ENCODE peak calls at places on chromosomes 5 and 9, in nine cellular contexts. One of them, this sample, is unnamed.

GRCh38 chr9:113345165-113345564 is 4.2 kb upstream of the BSPRY start:
- DNase-seq in T-helper 1 cell: no peak
- DNase-seq in mucosa of descending colon: no peak
- DNase-seq in Calu3: no peak
- DNase-seq in retina: no peak
- DNase-seq in naive thymus-derived CD8-positive, alpha-beta T cell: no peak
- DNase-seq in Daoy: no peak
- DNase-seq in kidney glomerular epithelial cell: no peak
- DNase-seq in cerebellar nuclear complex: no peak
- DNase-seq in this sample: no peak

GRCh38 chr5:14063117-14063516 is 80.0 kb upstream of the TRIO start:
- DNase-seq in retina: no peak
- DNase-seq in mucosa of descending colon: no peak
- DNase-seq in Calu3: no peak
- DNase-seq in Daoy: peak; percentile 40
- DNase-seq in naive thymus-derived CD8-positive, alpha-beta T cell: no peak
- DNase-seq in T-helper 1 cell: no peak
- DNase-seq in cerebellar nuclear complex: no peak
- DNase-seq in kidney glomerular epithelial cell: peak; percentile 18
- DNase-seq in this sample: no peak

GRCh38 chr9:2489838-2490314 is 131.7 kb upstream of the VLDLR start:
- DNase-seq in kidney glomerular epithelial cell: no peak
- DNase-seq in retina: peak; percentile 23
- DNase-seq in mucosa of descending colon: no peak
- DNase-seq in cerebellar nuclear complex: no peak
- DNase-seq in T-helper 1 cell: no peak
- DNase-seq in naive thymus-derived CD8-positive, alpha-beta T cell: no peak
- DNase-seq in Daoy: peak; percentile 74
- DNase-seq in Calu3: no peak
- DNase-seq in this sample: peak; percentile 96

GRCh38 chr9:83199240-83199639 is 136.3 kb upstream of the RASEF start:
- DNase-seq in mucosa of descending colon: no peak
- DNase-seq in Daoy: peak; percentile 35
- DNase-seq in T-helper 1 cell: no peak
- DNase-seq in Calu3: peak; percentile 37
- DNase-seq in naive thymus-derived CD8-positive, alpha-beta T cell: no peak
- DNase-seq in kidney glomerular epithelial cell: peak; percentile 72
- DNase-seq in retina: peak; percentile 68
- DNase-seq in cerebellar nuclear complex: peak; percentile 3
- DNase-seq in this sample: peak; percentile 36

GRCh38 chr5:132179410-132179809 is 48.2 kb downstream of the P4HA2 start:
- DNase-seq in Calu3: no peak
- DNase-seq in retina: no peak
- DNase-seq in mucosa of descending colon: no peak
- DNase-seq in cerebellar nuclear complex: no peak
- DNase-seq in kidney glomerular epithelial cell: no peak
- DNase-seq in Daoy: no peak
- DNase-seq in T-helper 1 cell: no peak
- DNase-seq in naive thymus-derived CD8-positive, alpha-beta T cell: no peak
- DNase-seq in this sample: no peak

GRCh38 chr9:93664549-93665120 is 88.3 kb downstream of the PHF2 start:
- DNase-seq in T-helper 1 cell: no peak
- DNase-seq in cerebellar nuclear complex: no peak
- DNase-seq in Calu3: no peak
- DNase-seq in kidney glomerular epithelial cell: no peak
- DNase-seq in retina: no peak
- DNase-seq in mucosa of descending colon: peak; percentile 31
- DNase-seq in naive thymus-derived CD8-positive, alpha-beta T cell: no peak
- DNase-seq in Daoy: no peak
- DNase-seq in this sample: no peak

GRCh38 chr5:15518786-15519185 is 18.8 kb downstream of the FBXL7 start:
- DNase-seq in Daoy: no peak
- DNase-seq in cerebellar nuclear complex: no peak
- DNase-seq in mucosa of descending colon: no peak
- DNase-seq in naive thymus-derived CD8-positive, alpha-beta T cell: no peak
- DNase-seq in kidney glomerular epithelial cell: no peak
- DNase-seq in Calu3: no peak
- DNase-seq in retina: no peak
- DNase-seq in T-helper 1 cell: no peak
- DNase-seq in this sample: no peak

GRCh38 chr9:130461218-130461630 is 16.5 kb downstream of the ASS1 start:
- DNase-seq in kidney glomerular epithelial cell: no peak
- DNase-seq in retina: peak; percentile 85
- DNase-seq in cerebellar nuclear complex: peak; percentile 15
- DNase-seq in mucosa of descending colon: no peak
- DNase-seq in Calu3: peak; percentile 67
- DNase-seq in Daoy: peak; percentile 72
- DNase-seq in naive thymus-derived CD8-positive, alpha-beta T cell: peak; percentile 45
- DNase-seq in T-helper 1 cell: peak; percentile 54
- DNase-seq in this sample: peak; percentile 18

GRCh38 chr5:154756871-154757646 is 1.9 kb downstream of the LARP1 start:
- DNase-seq in naive thymus-derived CD8-positive, alpha-beta T cell: peak; percentile 35
- DNase-seq in retina: peak; percentile 62
- DNase-seq in kidney glomerular epithelial cell: no peak
- DNase-seq in cerebellar nuclear complex: no peak
- DNase-seq in Daoy: peak; percentile 52
- DNase-seq in mucosa of descending colon: peak; percentile 82
- DNase-seq in Calu3: peak; percentile 51
- DNase-seq in T-helper 1 cell: peak; percentile 48
- DNase-seq in this sample: peak; percentile 42

GRCh38 chr5:139105621-139106071 is 92.5 kb downstream of the SIL1 start:
- DNase-seq in kidney glomerular epithelial cell: no peak
- DNase-seq in Calu3: no peak
- DNase-seq in retina: peak; percentile 90
- DNase-seq in T-helper 1 cell: no peak
- DNase-seq in Daoy: no peak
- DNase-seq in cerebellar nuclear complex: peak; percentile 62
- DNase-seq in naive thymus-derived CD8-positive, alpha-beta T cell: no peak
- DNase-seq in mucosa of descending colon: no peak
- DNase-seq in this sample: peak; percentile 5

GRCh38 chr5:74638776-74639537 is 1.6 kb downstream of the ENC1 start:
- DNase-seq in naive thymus-derived CD8-positive, alpha-beta T cell: no peak
- DNase-seq in Calu3: no peak
- DNase-seq in cerebellar nuclear complex: no peak
- DNase-seq in kidney glomerular epithelial cell: no peak
- DNase-seq in retina: peak; percentile 28
- DNase-seq in T-helper 1 cell: no peak
- DNase-seq in mucosa of descending colon: no peak
- DNase-seq in Daoy: peak; percentile 45
- DNase-seq in this sample: peak; percentile 52

GRCh38 chr5:111245654-111246053 is 21.5 kb downstream of the CAMK4 start:
- DNase-seq in Daoy: no peak
- DNase-seq in T-helper 1 cell: no peak
- DNase-seq in kidney glomerular epithelial cell: no peak
- DNase-seq in mucosa of descending colon: no peak
- DNase-seq in Calu3: no peak
- DNase-seq in naive thymus-derived CD8-positive, alpha-beta T cell: no peak
- DNase-seq in cerebellar nuclear complex: no peak
- DNase-seq in retina: no peak
- DNase-seq in this sample: no peak

GRCh38 chr5:5667136-5667554 is 244.7 kb downstream of the ICE1 start:
- DNase-seq in kidney glomerular epithelial cell: no peak
- DNase-seq in naive thymus-derived CD8-positive, alpha-beta T cell: no peak
- DNase-seq in Daoy: peak; percentile 78
- DNase-seq in Calu3: no peak
- DNase-seq in cerebellar nuclear complex: no peak
- DNase-seq in retina: no peak
- DNase-seq in mucosa of descending colon: no peak
- DNase-seq in T-helper 1 cell: no peak
- DNase-seq in this sample: no peak

GRCh38 chr9:5230554-5230953 is 665 bp upstream of the INSL4 start:
- DNase-seq in Calu3: no peak
- DNase-seq in mucosa of descending colon: no peak
- DNase-seq in kidney glomerular epithelial cell: no peak
- DNase-seq in Daoy: no peak
- DNase-seq in cerebellar nuclear complex: no peak
- DNase-seq in T-helper 1 cell: no peak
- DNase-seq in retina: no peak
- DNase-seq in naive thymus-derived CD8-positive, alpha-beta T cell: no peak
- DNase-seq in this sample: no peak

GRCh38 chr9:14096182-14096922 is 217.6 kb downstream of the NFIB start:
- DNase-seq in retina: peak; percentile 75
- DNase-seq in T-helper 1 cell: no peak
- DNase-seq in kidney glomerular epithelial cell: peak; percentile 61
- DNase-seq in Daoy: peak; percentile 96
- DNase-seq in Calu3: peak; percentile 48
- DNase-seq in naive thymus-derived CD8-positive, alpha-beta T cell: no peak
- DNase-seq in cerebellar nuclear complex: no peak
- DNase-seq in mucosa of descending colon: no peak
- DNase-seq in this sample: peak; percentile 88

GRCh38 chr9:124769451-124770358 is 1.4 kb downstream of the NR6A1 start:
- DNase-seq in mucosa of descending colon: peak; percentile 78
- DNase-seq in cerebellar nuclear complex: no peak
- DNase-seq in kidney glomerular epithelial cell: no peak
- DNase-seq in Daoy: peak; percentile 52
- DNase-seq in T-helper 1 cell: no peak
- DNase-seq in Calu3: peak; percentile 46
- DNase-seq in retina: peak; percentile 74
- DNase-seq in naive thymus-derived CD8-positive, alpha-beta T cell: no peak
- DNase-seq in this sample: peak; percentile 42

GRCh38 chr9:85523202-85523601 is 218.6 kb downstream of the AGTPBP1 start:
- DNase-seq in cerebellar nuclear complex: no peak
- DNase-seq in T-helper 1 cell: no peak
- DNase-seq in retina: no peak
- DNase-seq in kidney glomerular epithelial cell: no peak
- DNase-seq in Daoy: no peak
- DNase-seq in Calu3: no peak
- DNase-seq in naive thymus-derived CD8-positive, alpha-beta T cell: no peak
- DNase-seq in mucosa of descending colon: no peak
- DNase-seq in this sample: no peak

GRCh38 chr5:2576823-2577222 is 174.7 kb downstream of the IRX2 start:
- DNase-seq in Daoy: no peak
- DNase-seq in retina: no peak
- DNase-seq in Calu3: no peak
- DNase-seq in cerebellar nuclear complex: no peak
- DNase-seq in naive thymus-derived CD8-positive, alpha-beta T cell: no peak
- DNase-seq in mucosa of descending colon: no peak
- DNase-seq in T-helper 1 cell: no peak
- DNase-seq in kidney glomerular epithelial cell: no peak
- DNase-seq in this sample: no peak

GRCh38 chr5:145540375-145540774 is 294.8 kb downstream of the PRELID2 start:
- DNase-seq in kidney glomerular epithelial cell: no peak
- DNase-seq in mucosa of descending colon: no peak
- DNase-seq in T-helper 1 cell: no peak
- DNase-seq in Daoy: no peak
- DNase-seq in retina: no peak
- DNase-seq in naive thymus-derived CD8-positive, alpha-beta T cell: no peak
- DNase-seq in cerebellar nuclear complex: no peak
- DNase-seq in Calu3: no peak
- DNase-seq in this sample: no peak

GRCh38 chr5:143569213-143569663 is 165.8 kb upstream of the NR3C1 start:
- DNase-seq in naive thymus-derived CD8-positive, alpha-beta T cell: no peak
- DNase-seq in T-helper 1 cell: no peak
- DNase-seq in mucosa of descending colon: no peak
- DNase-seq in retina: no peak
- DNase-seq in Calu3: no peak
- DNase-seq in kidney glomerular epithelial cell: peak; percentile 49
- DNase-seq in Daoy: no peak
- DNase-seq in cerebellar nuclear complex: no peak
- DNase-seq in this sample: peak; percentile 64

GRCh38 chr5:518721-519120 is 5.5 kb downstream of the SLC9A3 start:
- DNase-seq in Daoy: peak; percentile 46
- DNase-seq in naive thymus-derived CD8-positive, alpha-beta T cell: no peak
- DNase-seq in T-helper 1 cell: no peak
- DNase-seq in kidney glomerular epithelial cell: no peak
- DNase-seq in Calu3: no peak
- DNase-seq in retina: no peak
- DNase-seq in cerebellar nuclear complex: no peak
- DNase-seq in mucosa of descending colon: peak; percentile 74
- DNase-seq in this sample: no peak

GRCh38 chr9:136172412-136173079 is 32.4 kb downstream of the LHX3 start:
- DNase-seq in Calu3: no peak
- DNase-seq in T-helper 1 cell: no peak
- DNase-seq in Daoy: no peak
- DNase-seq in retina: no peak
- DNase-seq in cerebellar nuclear complex: no peak
- DNase-seq in kidney glomerular epithelial cell: no peak
- DNase-seq in naive thymus-derived CD8-positive, alpha-beta T cell: no peak
- DNase-seq in mucosa of descending colon: no peak
- DNase-seq in this sample: no peak

GRCh38 chr9:29906065-29906464 is 2332.8 kb upstream of the C9orf72 start:
- DNase-seq in retina: no peak
- DNase-seq in Daoy: no peak
- DNase-seq in Calu3: no peak
- DNase-seq in T-helper 1 cell: no peak
- DNase-seq in cerebellar nuclear complex: no peak
- DNase-seq in mucosa of descending colon: no peak
- DNase-seq in naive thymus-derived CD8-positive, alpha-beta T cell: no peak
- DNase-seq in kidney glomerular epithelial cell: no peak
- DNase-seq in this sample: no peak

GRCh38 chr9:34659592-34660253 is 2.7 kb downstream of the CCL27 start:
- DNase-seq in Daoy: peak; percentile 47
- DNase-seq in T-helper 1 cell: no peak
- DNase-seq in Calu3: no peak
- DNase-seq in naive thymus-derived CD8-positive, alpha-beta T cell: no peak
- DNase-seq in mucosa of descending colon: no peak
- DNase-seq in retina: no peak
- DNase-seq in cerebellar nuclear complex: no peak
- DNase-seq in kidney glomerular epithelial cell: peak; percentile 23
- DNase-seq in this sample: no peak

GRCh38 chr9:70113403-70114022 is 69.9 kb downstream of the MAMDC2 start:
- DNase-seq in Calu3: peak; percentile 63
- DNase-seq in kidney glomerular epithelial cell: peak; percentile 53
- DNase-seq in mucosa of descending colon: no peak
- DNase-seq in T-helper 1 cell: no peak
- DNase-seq in cerebellar nuclear complex: no peak
- DNase-seq in naive thymus-derived CD8-positive, alpha-beta T cell: no peak
- DNase-seq in Daoy: peak; percentile 67
- DNase-seq in retina: peak; percentile 52
- DNase-seq in this sample: peak; percentile 72

GRCh38 chr9:100590481-100590880 is 12.6 kb downstream of the CAVIN4 start:
- DNase-seq in Daoy: no peak
- DNase-seq in T-helper 1 cell: no peak
- DNase-seq in Calu3: no peak
- DNase-seq in kidney glomerular epithelial cell: no peak
- DNase-seq in naive thymus-derived CD8-positive, alpha-beta T cell: no peak
- DNase-seq in mucosa of descending colon: no peak
- DNase-seq in retina: no peak
- DNase-seq in cerebellar nuclear complex: no peak
- DNase-seq in this sample: peak; percentile 58

GRCh38 chr9:125631391-125632085 is 75.5 kb downstream of the MAPKAP1 start:
- DNase-seq in Daoy: peak; percentile 42
- DNase-seq in kidney glomerular epithelial cell: peak; percentile 34
- DNase-seq in naive thymus-derived CD8-positive, alpha-beta T cell: no peak
- DNase-seq in Calu3: peak; percentile 13
- DNase-seq in retina: no peak
- DNase-seq in T-helper 1 cell: no peak
- DNase-seq in mucosa of descending colon: no peak
- DNase-seq in cerebellar nuclear complex: no peak
- DNase-seq in this sample: peak; percentile 67

GRCh38 chr9:94772654-94773303 is 46.3 kb downstream of the AOPEP start:
- DNase-seq in T-helper 1 cell: no peak
- DNase-seq in mucosa of descending colon: no peak
- DNase-seq in Calu3: no peak
- DNase-seq in Daoy: no peak
- DNase-seq in kidney glomerular epithelial cell: no peak
- DNase-seq in retina: peak; percentile 48
- DNase-seq in cerebellar nuclear complex: no peak
- DNase-seq in naive thymus-derived CD8-positive, alpha-beta T cell: no peak
- DNase-seq in this sample: peak; percentile 34

GRCh38 chr5:44942524-44943001 is 133.8 kb downstream of the MRPS30 start:
- DNase-seq in Daoy: no peak
- DNase-seq in mucosa of descending colon: no peak
- DNase-seq in T-helper 1 cell: no peak
- DNase-seq in Calu3: no peak
- DNase-seq in cerebellar nuclear complex: no peak
- DNase-seq in kidney glomerular epithelial cell: no peak
- DNase-seq in naive thymus-derived CD8-positive, alpha-beta T cell: no peak
- DNase-seq in retina: no peak
- DNase-seq in this sample: no peak